ENCODE peak calls at places on chromosome 7, in ten cellular contexts. Y is activated CD8-positive, alpha-beta memory T cell treated with anti-CD3 and anti-CD28 coated beads, Interleukin-2, amount 50 U/mL, for 48 hours; G is GM10248; F is anterior cingulate cortex; Q is cardiac septum; N is ovary; B is WTC11; H is activated T-helper 1 cell treated with Interleukin-2 at 50 U/mL for 16 hours; L is occipital lobe; J is ureter. Z is an unnamed sample.

GRCh38 chr7:44796034-44796503 is 412 bp upstream of the PPIA start:
- DNase-seq in L (no peak), Q (peak), N (no peak), H (no peak), Y (no peak), B (no peak), G (no peak), F (no peak), J (no peak), Z (no peak)

GRCh38 chr7:71517940-71518339 is 386.0 kb downstream of the GALNT17 start:
- DNase-seq in N (no peak), L (no peak), F (no peak), H (no peak), Q (no peak), J (no peak), G (no peak), Y (no peak), B (no peak), Z (no peak)

GRCh38 chr7:93949468-93949867 is 27.9 kb downstream of the GNG11 start:
- DNase-seq in B (no peak), G (no peak), L (no peak), F (no peak), H (no peak), Q (no peak), J (no peak), Y (no peak), N (no peak), Z (no peak)

GRCh38 chr7:47816647-47817046 is 131.6 kb downstream of the PKD1L1 start:
- DNase-seq in B (no peak), J (no peak), Y (no peak), Q (no peak), F (no peak), N (no peak), G (no peak), L (no peak), H (no peak), Z (no peak)

GRCh38 chr7:11345621-11346020 is 371.9 kb downstream of the PHF14 start:
- DNase-seq in Y (no peak), N (no peak), B (no peak), G (no peak), L (no peak), Q (no peak), J (no peak), F (no peak), H (no peak), Z (no peak)

GRCh38 chr7:134510646-134511045 is 16.7 kb upstream of the AKR1B10 start:
- DNase-seq in H (no peak), L (no peak), Y (no peak), F (no peak), N (no peak), J (no peak), B (no peak), Q (no peak), G (no peak), Z (no peak)

GRCh38 chr7:55483061-55483460 is 89.2 kb downstream of the VOPP1 start:
- DNase-seq in B (no peak), L (no peak), Q (no peak), F (no peak), Y (no peak), J (no peak), H (no peak), G (no peak), N (no peak), Z (no peak)

GRCh38 chr7:149780636-149781419 is 7.4 kb upstream of the ZNF467 start:
- DNase-seq in B (no peak), H (no peak), G (no peak), L (no peak), N (no peak), Y (no peak), Q (no peak), F (no peak), J (no peak), Z (no peak)

GRCh38 chr7:157818701-157819516 is 482.1 kb downstream of the DNAJB6 start:
- DNase-seq in G (no peak), Y (no peak), B (no peak), H (no peak), N (no peak), L (no peak), J (no peak), F (no peak), Q (no peak), Z (no peak)

GRCh38 chr7:100192951-100193350 is 15.2 kb downstream of the STAG3 start:
- DNase-seq in G (no peak), J (no peak), N (no peak), Y (no peak), L (no peak), F (no peak), B (no peak), H (no peak), Q (no peak), Z (no peak)

GRCh38 chr7:51022821-51023220 is 240.1 kb upstream of the GRB10 start:
- DNase-seq in F (no peak), G (no peak), Y (no peak), L (no peak), J (no peak), B (no peak), N (no peak), Q (peak), H (no peak), Z (no peak)

GRCh38 chr7:144534196-144534595 is 130.7 kb upstream of the NOBOX start:
- DNase-seq in H (no peak), G (no peak), Q (no peak), J (no peak), B (no peak), L (no peak), F (no peak), N (no peak), Y (no peak), Z (no peak)

GRCh38 chr7:104135760-104136558 is 71.9 kb downstream of the ORC5 start:
- DNase-seq in H (no peak), F (no peak), Y (no peak), Q (no peak), J (no peak), G (no peak), L (no peak), N (no peak), B (no peak), Z (no peak)

GRCh38 chr7:43634384-43634783 is 51.5 kb downstream of the STK17A start:
- DNase-seq in F (no peak), H (no peak), L (no peak), B (no peak), J (no peak), Y (no peak), Q (no peak), G (no peak), N (no peak), Z (no peak)

GRCh38 chr7:27347261-27347610 is 104.6 kb downstream of the EVX1 start:
- DNase-seq in N (no peak), H (no peak), L (no peak), Y (no peak), Q (no peak), B (no peak), G (no peak), F (no peak), J (no peak), Z (no peak)

GRCh38 chr7:137801003-137801402 is 45.8 kb downstream of the DGKI start:
- DNase-seq in F (no peak), J (no peak), L (no peak), Y (no peak), H (no peak), Q (no peak), G (no peak), N (no peak), B (no peak), Z (no peak)

GRCh38 chr7:27123021-27123476 is 7.5 kb downstream of the HOXA4 start:
- DNase-seq in L (no peak), G (no peak), Q (no peak), B (no peak), N (no peak), H (no peak), J (no peak), Y (no peak), F (no peak), Z (peak)

GRCh38 chr7:133452611-133453010 is 199.7 kb downstream of the EXOC4 start:
- DNase-seq in J (no peak), L (no peak), H (no peak), G (no peak), Y (no peak), Q (no peak), B (no peak), N (no peak), F (no peak), Z (no peak)

GRCh38 chr7:55975944-55976633 is 11.7 kb downstream of the NIPSNAP2 start:
- DNase-seq in Y (no peak), Q (no peak), F (no peak), L (no peak), G (no peak), N (no peak), B (no peak), H (no peak), J (no peak), Z (no peak)

GRCh38 chr7:24764972-24765744 is 7.9 kb upstream of the GSDME start:
- DNase-seq in Y (no peak), J (no peak), Q (no peak), N (no peak), F (no peak), G (no peak), L (no peak), B (no peak), H (no peak), Z (no peak)

GRCh38 chr7:7969306-7970112 is 913 bp downstream of the GLCCI1 start:
- DNase-seq in N (peak), B (peak), J (peak), Q (peak), G (peak), Y (peak), L (peak), F (peak), H (peak), Z (peak)

GRCh38 chr7:35831208-35831607 is 30.4 kb downstream of the SEPTIN7 start:
- DNase-seq in Q (no peak), G (no peak), F (no peak), B (no peak), N (no peak), Y (no peak), L (no peak), J (no peak), H (no peak), Z (no peak)

GRCh38 chr7:70334883-70335282 is 736.6 kb downstream of the AUTS2 start:
- DNase-seq in B (no peak), F (no peak), N (no peak), H (no peak), Q (no peak), L (no peak), J (no peak), G (no peak), Y (no peak), Z (no peak)

GRCh38 chr7:23680417-23681405 is 712 bp downstream of the FAM221A start:
- DNase-seq in L (peak), H (peak), B (peak), F (peak), Q (peak), Y (peak), G (peak), J (peak), N (peak), Z (peak)

GRCh38 chr7:158814637-158815036 is 14.7 kb downstream of the ESYT2 start:
- DNase-seq in N (no peak), F (no peak), Q (no peak), L (no peak), J (no peak), Y (peak), B (no peak), G (no peak), H (no peak), Z (no peak)

GRCh38 chr7:10973942-10974716 is 457 bp downstream of the PHF14 start:
- DNase-seq in L (peak), J (no peak), H (peak), Q (no peak), N (peak), F (no peak), B (peak), Y (peak), G (peak), Z (peak)

GRCh38 chr7:157981778-157982177 is 605.8 kb downstream of the PTPRN2 start:
- DNase-seq in H (no peak), B (no peak), N (no peak), Q (peak), Y (no peak), F (no peak), J (no peak), G (no peak), L (no peak), Z (no peak)

GRCh38 chr7:46725136-46725535 is 804.1 kb upstream of the IGFBP3 start:
- DNase-seq in Q (no peak), F (no peak), J (no peak), N (no peak), B (no peak), G (no peak), H (no peak), L (no peak), Y (no peak), Z (no peak)

GRCh38 chr7:73932364-73932763 is 71.4 kb downstream of the TMEM270 start:
- DNase-seq in B (no peak), F (no peak), J (no peak), L (no peak), G (no peak), Y (no peak), Q (no peak), N (no peak), H (no peak), Z (no peak)

GRCh38 chr7:117385340-117386124 is 41.8 kb downstream of the ASZ1 start:
- DNase-seq in Y (no peak), N (no peak), J (no peak), Q (no peak), H (no peak), G (peak), B (no peak), L (no peak), F (no peak), Z (no peak)